ENCODE peak calls at places on chromosome 11, in five cellular contexts. P, K, H, F and M are unnamed samples.

GRCh38 chr11:69245041-69245440 is 48.9 kb upstream of the MYEOV start:
- DNase-seq in F (no peak), H (no peak), P (no peak), K (no peak), M (no peak)

GRCh38 chr11:97610000-97610399 is 1220.2 kb downstream of the JRKL start:
- DNase-seq in F (peak), H (no peak), K (peak), P (no peak), M (no peak)

GRCh38 chr11:76512851-76513653 is 68.2 kb downstream of the EMSY start:
- DNase-seq in F (peak), K (peak), P (peak), H (no peak), M (no peak)

GRCh38 chr11:83249972-83250593 is 36.1 kb downstream of the CCDC90B start:
- DNase-seq in H (no peak), F (peak), K (peak), P (peak), M (peak)

GRCh38 chr11:67278135-67278938 is 10.8 kb upstream of the ANKRD13D start:
- DNase-seq in K (no peak), P (no peak), F (no peak), H (peak), M (no peak)

GRCh38 chr11:73029408-73029807 is 112.7 kb downstream of the FCHSD2 start:
- DNase-seq in F (peak), P (peak), K (no peak), H (no peak), M (no peak)

GRCh38 chr11:126459691-126460404 is 104.4 kb downstream of the ST3GAL4 start:
- DNase-seq in K (no peak), F (peak), P (peak), H (peak), M (no peak)

GRCh38 chr11:58636587-58636986 is 14.1 kb downstream of the CNTF start:
- DNase-seq in H (no peak), P (peak), F (no peak), K (no peak), M (no peak)

GRCh38 chr11:123381817-123382554 is 48.1 kb upstream of the GRAMD1B start:
- DNase-seq in K (no peak), F (no peak), H (no peak), P (no peak), M (no peak)

GRCh38 chr11:15551897-15552851 is 437.5 kb downstream of the INSC start:
- DNase-seq in K (no peak), F (no peak), P (no peak), H (no peak), M (no peak)

GRCh38 chr11:117786099-117786870 is 10.7 kb downstream of the DSCAML1 start:
- DNase-seq in K (peak), P (peak), F (no peak), H (no peak), M (no peak)

GRCh38 chr11:77446911-77447629 is 26.8 kb downstream of the PAK1 start:
- DNase-seq in H (no peak), K (no peak), F (no peak), P (no peak), M (no peak)

GRCh38 chr11:69375316-69376154 is 81.6 kb downstream of the MYEOV start:
- DNase-seq in P (no peak), F (no peak), K (no peak), H (no peak), M (no peak)

GRCh38 chr11:16843307-16843706 is 104.9 kb downstream of the C11orf58 start:
- DNase-seq in H (no peak), F (no peak), P (peak), K (peak), M (no peak)

GRCh38 chr11:66974724-66975402 is at the start of gene C11orf86:
- DNase-seq in H (no peak), K (peak), P (no peak), F (no peak), M (no peak)

GRCh38 chr11:67996622-67997459 is 7.1 kb downstream of the UNC93B1 start:
- DNase-seq in K (peak), P (peak), H (peak), F (peak), M (no peak)

GRCh38 chr11:116730568-116730967 is 42.2 kb downstream of the BUD13 start:
- DNase-seq in H (no peak), F (peak), P (no peak), K (no peak), M (no peak)

GRCh38 chr11:103327721-103328120 is 218.5 kb downstream of the DYNC2H1 start:
- DNase-seq in H (no peak), P (no peak), F (peak), K (no peak), M (no peak)

GRCh38 chr11:31601635-31602282 is 92.2 kb downstream of the ELP4 start:
- DNase-seq in P (no peak), H (no peak), F (no peak), K (no peak), M (no peak)

GRCh38 chr11:64165482-64165841 is 451 bp downstream of the MACROD1 start:
- DNase-seq in F (no peak), H (peak), P (peak), K (peak), M (peak)

GRCh38 chr11:69065136-69065710 is 16.5 kb downstream of the TPCN2 start:
- DNase-seq in K (no peak), F (no peak), H (peak), P (no peak), M (no peak)

GRCh38 chr11:92670293-92670890 is 299.1 kb upstream of the MTNR1B start:
- DNase-seq in F (no peak), P (peak), K (no peak), H (no peak), M (no peak)

GRCh38 chr11:122843281-122844150 is 5.2 kb downstream of the CRTAM start:
- DNase-seq in H (no peak), P (peak), K (no peak), F (no peak), M (no peak)

GRCh38 chr11:58567889-58568512 is 7.7 kb downstream of the LPXN start:
- DNase-seq in H (no peak), P (peak), K (peak), F (peak), M (peak)